ENCODE peak calls at places on chromosomes 12 and 14, in ten cellular contexts. One of them, this sample, is unnamed.

GRCh38 chr12:88793091-88793490 is 212.8 kb upstream of the KITLG start:
- DNase-seq in HFF-Myc: no peak
- DNase-seq in lower leg skin: no peak
- DNase-seq in uterus: no peak
- DNase-seq in endodermal cell: no peak
- DNase-seq in epithelial cell of esophagus: peak; percentile 9
- DNase-seq in heart left ventricle: no peak
- DNase-seq in suprapubic skin: no peak
- DNase-seq in AG10803: peak; percentile 57
- DNase-seq in fibroblast of the aortic adventitia: no peak
- DNase-seq in this sample: peak; percentile 57

GRCh38 chr12:23634344-23634743 is 315.1 kb downstream of the SOX5 start:
- DNase-seq in epithelial cell of esophagus: no peak
- DNase-seq in fibroblast of the aortic adventitia: no peak
- DNase-seq in suprapubic skin: no peak
- DNase-seq in uterus: no peak
- DNase-seq in endodermal cell: no peak
- DNase-seq in heart left ventricle: no peak
- DNase-seq in lower leg skin: no peak
- DNase-seq in AG10803: no peak
- DNase-seq in HFF-Myc: no peak
- DNase-seq in this sample: no peak

GRCh38 chr12:85874064-85874463 is at the start of gene NTS:
- DNase-seq in fibroblast of the aortic adventitia: no peak
- DNase-seq in epithelial cell of esophagus: no peak
- DNase-seq in AG10803: no peak
- DNase-seq in uterus: no peak
- DNase-seq in lower leg skin: no peak
- DNase-seq in heart left ventricle: no peak
- DNase-seq in endodermal cell: peak; percentile 78
- DNase-seq in suprapubic skin: no peak
- DNase-seq in HFF-Myc: no peak
- DNase-seq in this sample: peak; percentile 21

GRCh38 chr12:64625243-64626077 is 15.2 kb downstream of the RASSF3 start:
- DNase-seq in lower leg skin: peak; percentile 43
- DNase-seq in AG10803: peak; percentile 80
- DNase-seq in HFF-Myc: peak; percentile 67
- DNase-seq in suprapubic skin: peak; percentile 68
- DNase-seq in heart left ventricle: peak; percentile 83
- DNase-seq in fibroblast of the aortic adventitia: peak; percentile 87
- DNase-seq in endodermal cell: no peak
- DNase-seq in uterus: peak; percentile 74
- DNase-seq in epithelial cell of esophagus: peak; percentile 91
- DNase-seq in this sample: peak; percentile 92

GRCh38 chr12:14993537-14994266 is 20.9 kb downstream of the PDE6H start:
- DNase-seq in HFF-Myc: no peak
- DNase-seq in epithelial cell of esophagus: no peak
- DNase-seq in suprapubic skin: no peak
- DNase-seq in fibroblast of the aortic adventitia: peak; percentile 68
- DNase-seq in uterus: no peak
- DNase-seq in endodermal cell: no peak
- DNase-seq in lower leg skin: no peak
- DNase-seq in heart left ventricle: no peak
- DNase-seq in AG10803: peak; percentile 54
- DNase-seq in this sample: peak; percentile 72

GRCh38 chr14:53953828-53954550 is 2.6 kb downstream of the BMP4 start:
- DNase-seq in heart left ventricle: peak; percentile 43
- DNase-seq in endodermal cell: no peak
- DNase-seq in fibroblast of the aortic adventitia: peak; percentile 54
- DNase-seq in HFF-Myc: no peak
- DNase-seq in AG10803: peak; percentile 15
- DNase-seq in lower leg skin: peak; percentile 38
- DNase-seq in epithelial cell of esophagus: peak; percentile 46
- DNase-seq in uterus: peak; percentile 48
- DNase-seq in suprapubic skin: peak; percentile 83
- DNase-seq in this sample: peak; percentile 14

GRCh38 chr12:31009976-31010375 is 63.7 kb upstream of the DDX11 start:
- DNase-seq in lower leg skin: no peak
- DNase-seq in heart left ventricle: no peak
- DNase-seq in epithelial cell of esophagus: no peak
- DNase-seq in HFF-Myc: no peak
- DNase-seq in fibroblast of the aortic adventitia: no peak
- DNase-seq in endodermal cell: no peak
- DNase-seq in uterus: no peak
- DNase-seq in suprapubic skin: no peak
- DNase-seq in AG10803: no peak
- DNase-seq in this sample: no peak

GRCh38 chr12:18864900-18865561 is 127.1 kb downstream of the CAPZA3 start:
- DNase-seq in AG10803: peak; percentile 81
- DNase-seq in fibroblast of the aortic adventitia: peak; percentile 70
- DNase-seq in lower leg skin: no peak
- DNase-seq in endodermal cell: no peak
- DNase-seq in suprapubic skin: no peak
- DNase-seq in heart left ventricle: peak; percentile 42
- DNase-seq in HFF-Myc: peak; percentile 79
- DNase-seq in uterus: no peak
- DNase-seq in epithelial cell of esophagus: peak; percentile 70
- DNase-seq in this sample: peak; percentile 62

GRCh38 chr14:99213101-99213500 is 58.9 kb downstream of the BCL11B start:
- DNase-seq in fibroblast of the aortic adventitia: no peak
- DNase-seq in suprapubic skin: no peak
- DNase-seq in endodermal cell: no peak
- DNase-seq in HFF-Myc: no peak
- DNase-seq in heart left ventricle: no peak
- DNase-seq in uterus: no peak
- DNase-seq in AG10803: no peak
- DNase-seq in epithelial cell of esophagus: no peak
- DNase-seq in lower leg skin: no peak
- DNase-seq in this sample: no peak

DNA sequence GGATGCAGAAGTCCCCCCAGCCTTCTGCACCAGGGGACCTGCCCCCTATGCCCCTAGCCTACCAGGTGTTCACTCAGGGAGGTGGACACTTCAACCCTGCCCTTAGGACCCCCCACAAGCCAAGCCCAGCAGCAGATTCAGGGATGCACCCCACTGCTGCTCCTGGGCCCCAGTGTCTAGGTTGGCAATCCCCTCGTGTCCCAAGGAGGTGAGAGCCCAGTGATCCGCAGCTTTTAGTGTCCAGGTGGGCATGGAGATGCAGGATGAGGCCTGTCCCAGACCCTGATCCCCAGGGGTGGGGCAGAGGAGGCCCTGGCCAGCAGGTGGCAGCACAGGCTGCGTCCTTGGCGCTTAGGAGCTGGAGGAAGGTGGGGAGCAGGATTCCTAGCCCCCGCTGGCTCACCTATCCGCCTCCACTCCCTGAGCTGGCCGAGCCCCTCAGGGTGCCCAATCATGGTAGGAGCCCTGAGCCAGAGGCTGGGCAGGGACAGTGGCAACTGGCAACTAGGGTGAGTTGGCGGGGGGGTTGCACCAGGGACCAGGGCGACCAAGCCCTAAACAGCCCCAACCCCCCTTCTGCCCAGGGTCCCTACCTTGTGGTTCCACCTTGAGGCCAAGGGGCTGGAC is 4.1 kb downstream of the CKB start:
- DNase-seq in HFF-Myc: no peak
- DNase-seq in fibroblast of the aortic adventitia: peak; percentile 49
- DNase-seq in uterus: peak; percentile 75
- DNase-seq in suprapubic skin: peak; percentile 79
- DNase-seq in heart left ventricle: peak; percentile 64
- DNase-seq in epithelial cell of esophagus: peak; percentile 60
- DNase-seq in lower leg skin: no peak
- DNase-seq in AG10803: peak; percentile 39
- DNase-seq in endodermal cell: peak; percentile 93
- DNase-seq in this sample: peak; percentile 49
- H3K4me3 ChIP-seq in HFF-Myc: no peak overlapping the region
- H3K4me3 ChIP-seq in fibroblast of the aortic adventitia: no peak overlapping the region
- H3K4me3 ChIP-seq in uterus: no peak overlapping the region
- H3K4me3 ChIP-seq in suprapubic skin: no peak overlapping the region
- H3K4me3 ChIP-seq in heart left ventricle: no peak overlapping the region
- H3K4me3 ChIP-seq in epithelial cell of esophagus: no peak overlapping the region
- H3K4me3 ChIP-seq in lower leg skin: no peak overlapping the region
- H3K4me3 ChIP-seq in AG10803: no peak overlapping the region
- H3K4me3 ChIP-seq in endodermal cell: no peak overlapping the region
- H3K4me3 ChIP-seq in this sample: no peak overlapping the region

GRCh38 chr14:23360496-23360895 is 4.5 kb downstream of the EFS start:
- DNase-seq in uterus: no peak
- DNase-seq in suprapubic skin: no peak
- DNase-seq in endodermal cell: peak; percentile 78
- DNase-seq in heart left ventricle: no peak
- DNase-seq in AG10803: no peak
- DNase-seq in fibroblast of the aortic adventitia: no peak
- DNase-seq in HFF-Myc: no peak
- DNase-seq in epithelial cell of esophagus: no peak
- DNase-seq in lower leg skin: no peak
- DNase-seq in this sample: no peak
- TF ChIP-seq CTCF in uterus: no peak
- TF ChIP-seq CTCF in suprapubic skin: no peak
- TF ChIP-seq CTCF in endodermal cell: peak; percentile 65
- TF ChIP-seq CTCF in heart left ventricle: no peak
- TF ChIP-seq CTCF in AG10803: no peak
- TF ChIP-seq CTCF in fibroblast of the aortic adventitia: no peak
- TF ChIP-seq CTCF in HFF-Myc: no peak
- TF ChIP-seq CTCF in epithelial cell of esophagus: no peak
- TF ChIP-seq CTCF in lower leg skin: no peak
- TF ChIP-seq CTCF in this sample: no peak

GRCh38 chr12:57853864-57854556 is 7.5 kb upstream of the CTDSP2 start:
- DNase-seq in AG10803: no peak
- DNase-seq in epithelial cell of esophagus: peak; percentile 36
- DNase-seq in uterus: no peak
- DNase-seq in suprapubic skin: no peak
- DNase-seq in lower leg skin: no peak
- DNase-seq in endodermal cell: no peak
- DNase-seq in fibroblast of the aortic adventitia: no peak
- DNase-seq in HFF-Myc: no peak
- DNase-seq in heart left ventricle: no peak
- DNase-seq in this sample: no peak

GRCh38 chr12:57850924-57851323 is 4.4 kb upstream of the CTDSP2 start:
- DNase-seq in suprapubic skin: no peak
- DNase-seq in epithelial cell of esophagus: no peak
- DNase-seq in AG10803: no peak
- DNase-seq in uterus: no peak
- DNase-seq in fibroblast of the aortic adventitia: no peak
- DNase-seq in HFF-Myc: no peak
- DNase-seq in lower leg skin: no peak
- DNase-seq in heart left ventricle: no peak
- DNase-seq in endodermal cell: peak; percentile 80
- DNase-seq in this sample: no peak

GRCh38 chr12:57851552-57852186 is 5.1 kb upstream of the CTDSP2 start:
- DNase-seq in fibroblast of the aortic adventitia: no peak
- DNase-seq in uterus: no peak
- DNase-seq in heart left ventricle: no peak
- DNase-seq in lower leg skin: no peak
- DNase-seq in AG10803: no peak
- DNase-seq in epithelial cell of esophagus: no peak
- DNase-seq in suprapubic skin: no peak
- DNase-seq in endodermal cell: no peak
- DNase-seq in HFF-Myc: no peak
- DNase-seq in this sample: no peak

GRCh38 chr12:57852620-57853509 is 6.3 kb upstream of the CTDSP2 start:
- DNase-seq in heart left ventricle: peak; percentile 79
- DNase-seq in lower leg skin: no peak
- DNase-seq in HFF-Myc: no peak
- DNase-seq in epithelial cell of esophagus: no peak
- DNase-seq in endodermal cell: peak; percentile 94
- DNase-seq in fibroblast of the aortic adventitia: no peak
- DNase-seq in AG10803: no peak
- DNase-seq in suprapubic skin: no peak
- DNase-seq in uterus: peak; percentile 71
- DNase-seq in this sample: no peak

GRCh38 chr12:57852195-57852594 is 5.7 kb upstream of the CTDSP2 start:
- DNase-seq in AG10803: no peak
- DNase-seq in lower leg skin: no peak
- DNase-seq in HFF-Myc: no peak
- DNase-seq in fibroblast of the aortic adventitia: no peak
- DNase-seq in endodermal cell: peak; percentile 69
- DNase-seq in epithelial cell of esophagus: no peak
- DNase-seq in uterus: no peak
- DNase-seq in heart left ventricle: peak; percentile 58
- DNase-seq in suprapubic skin: no peak
- DNase-seq in this sample: no peak
- H3K4me3 ChIP-seq in AG10803: peak overlapping the region; percentile 20
- H3K4me3 ChIP-seq in lower leg skin: no peak overlapping the region
- H3K4me3 ChIP-seq in HFF-Myc: no peak overlapping the region
- H3K4me3 ChIP-seq in fibroblast of the aortic adventitia: no peak overlapping the region
- H3K4me3 ChIP-seq in endodermal cell: peak overlapping the region; percentile 72
- H3K4me3 ChIP-seq in epithelial cell of esophagus: no peak overlapping the region
- H3K4me3 ChIP-seq in uterus: peak overlapping the region; percentile 36
- H3K4me3 ChIP-seq in heart left ventricle: peak overlapping the region; percentile 62
- H3K4me3 ChIP-seq in suprapubic skin: peak overlapping the region; percentile 39
- H3K4me3 ChIP-seq in this sample: peak overlapping the region; percentile 53

GRCh38 chr14:93212432-93212831 is 5.4 kb downstream of the UBR7 start:
- DNase-seq in AG10803: no peak
- DNase-seq in suprapubic skin: no peak
- DNase-seq in lower leg skin: no peak
- DNase-seq in heart left ventricle: no peak
- DNase-seq in fibroblast of the aortic adventitia: no peak
- DNase-seq in epithelial cell of esophagus: no peak
- DNase-seq in uterus: no peak
- DNase-seq in endodermal cell: no peak
- DNase-seq in HFF-Myc: no peak
- DNase-seq in this sample: no peak

GRCh38 chr14:93201155-93201704 is 5.6 kb downstream of the GON7 start:
- DNase-seq in suprapubic skin: no peak
- DNase-seq in heart left ventricle: no peak
- DNase-seq in endodermal cell: no peak
- DNase-seq in lower leg skin: no peak
- DNase-seq in epithelial cell of esophagus: peak; percentile 23
- DNase-seq in uterus: no peak
- DNase-seq in AG10803: no peak
- DNase-seq in HFF-Myc: no peak
- DNase-seq in fibroblast of the aortic adventitia: no peak
- DNase-seq in this sample: no peak

GRCh38 chr14:93207468-93208308 is 632 bp downstream of the UBR7 start:
- DNase-seq in uterus: peak; percentile 44
- DNase-seq in lower leg skin: no peak
- DNase-seq in endodermal cell: peak; percentile 83
- DNase-seq in fibroblast of the aortic adventitia: peak; percentile 51
- DNase-seq in AG10803: peak; percentile 48
- DNase-seq in epithelial cell of esophagus: peak; percentile 55
- DNase-seq in suprapubic skin: no peak
- DNase-seq in heart left ventricle: peak; percentile 64
- DNase-seq in HFF-Myc: no peak
- DNase-seq in this sample: peak; percentile 65

DNA sequence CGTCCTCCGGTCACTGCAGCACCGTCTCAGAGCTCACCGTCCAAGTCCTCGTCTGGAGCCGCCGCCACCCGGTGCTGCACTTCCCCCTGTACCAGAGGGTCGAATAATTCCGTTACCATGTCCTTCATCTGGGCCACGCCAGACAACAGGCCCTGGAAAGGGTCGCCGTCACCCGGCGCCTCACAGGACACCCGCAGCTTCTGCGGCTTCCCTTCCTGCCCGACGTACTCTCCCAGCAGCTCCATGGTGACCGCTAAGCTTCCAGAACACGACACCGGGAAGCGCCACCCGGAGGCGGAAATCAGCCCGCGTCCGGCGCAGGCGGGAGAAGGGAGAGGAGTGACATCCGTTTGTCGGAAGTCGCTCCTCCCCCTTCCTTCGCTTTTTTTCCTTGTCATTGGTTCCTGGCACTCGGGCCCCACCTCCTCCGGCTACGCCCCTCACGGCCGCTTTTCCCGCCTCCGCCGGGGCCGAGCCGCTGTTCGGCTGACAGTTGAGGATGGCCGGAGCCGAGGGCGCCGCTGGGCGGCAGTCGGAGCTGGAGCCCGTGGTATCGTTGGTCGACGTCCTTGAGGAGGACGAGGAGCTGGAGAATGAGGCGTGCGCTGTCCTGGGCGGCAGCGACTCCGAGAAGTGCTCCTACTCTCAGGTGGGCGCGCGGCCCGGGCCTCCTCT is at the start of the genes GON7 and UBR7:
- DNase-seq in HFF-Myc: peak; percentile 93
- DNase-seq in AG10803: peak; percentile 95
- DNase-seq in endodermal cell: peak; percentile 99
- DNase-seq in fibroblast of the aortic adventitia: peak; percentile 94
- DNase-seq in uterus: peak; percentile 94
- DNase-seq in heart left ventricle: peak; percentile 97
- DNase-seq in suprapubic skin: peak; percentile 97
- DNase-seq in lower leg skin: peak; percentile 95
- DNase-seq in epithelial cell of esophagus: peak; percentile 99
- DNase-seq in this sample: peak; percentile 97
- TF ChIP-seq CTCF in HFF-Myc: no peak
- TF ChIP-seq CTCF in AG10803: peak; percentile 34
- TF ChIP-seq CTCF in endodermal cell: no peak
- TF ChIP-seq CTCF in fibroblast of the aortic adventitia: peak; percentile 32
- TF ChIP-seq CTCF in uterus: peak; percentile 33
- TF ChIP-seq CTCF in heart left ventricle: no peak
- TF ChIP-seq CTCF in suprapubic skin: peak; percentile 40
- TF ChIP-seq CTCF in lower leg skin: no peak
- TF ChIP-seq CTCF in epithelial cell of esophagus: peak; percentile 31
- TF ChIP-seq CTCF in this sample: peak; percentile 39